ENCODE peak calls at places on chromosomes 3 and 15, in six cellular contexts. F is IMR-90, P is trophoblast cell, S is mesenchymal stem cell, D is neuronal stem cell, O is H1. A is an unnamed sample.

GRCh38 chr3:136842294-136842693 is 19.7 kb upstream of the NCK1 start:
- DNase-seq in O (no peak), D (no peak), S (no peak), F (no peak), P (no peak), A (peak; percentile 31)

GRCh38 chr3:58008140-58009025 is at the start of gene FLNB:
- DNase-seq in D (peak; percentile 68), P (peak; percentile 86), S (peak; percentile 71), F (peak; percentile 54), O (no peak), A (peak; percentile 86)

GRCh38 chr3:85342915-85343314 is 384.1 kb downstream of the CADM2 start:
- DNase-seq in S (no peak), D (peak; percentile 11), F (no peak), P (peak; percentile 34), O (no peak), A (no peak)

GRCh38 chr3:66830301-66830700 is 167.8 kb upstream of the KBTBD8 start:
- DNase-seq in D (no peak), P (no peak), O (no peak), F (no peak), S (no peak), A (no peak)

GRCh38 chr3:52006017-52006819 is 10.5 kb upstream of the RPL29 start:
- DNase-seq in D (no peak), S (no peak), P (no peak), F (no peak), O (no peak), A (no peak)

GRCh38 chr15:79091204-79091867 is 756 bp upstream of the RASGRF1 start:
- DNase-seq in S (peak; percentile 16), P (peak; percentile 75), O (no peak), D (peak; percentile 29), F (peak; percentile 6), A (peak; percentile 35)

GRCh38 chr3:11523793-11524160 is 119.9 kb downstream of the VGLL4 start:
- DNase-seq in P (peak; percentile 58), F (no peak), S (no peak), O (no peak), D (no peak), A (no peak)

GRCh38 chr15:92385096-92385495 is 8.6 kb upstream of the ST8SIA2 start:
- DNase-seq in F (peak; percentile 1), D (no peak), O (no peak), P (peak; percentile 71), S (peak; percentile 40), A (no peak)

GRCh38 chr3:172323894-172324590 is 124.2 kb downstream of the GHSR start:
- DNase-seq in P (peak; percentile 57), O (no peak), F (peak; percentile 62), S (peak; percentile 81), D (no peak), A (no peak)

GRCh38 chr15:83067638-83067962 is 548 bp upstream of the BTBD1 start:
- DNase-seq in O (no peak), S (no peak), F (no peak), P (no peak), D (peak; percentile 4), A (no peak)

GRCh38 chr3:189941125-189941524 is 179.6 kb downstream of the P3H2 start:
- DNase-seq in O (no peak), P (peak; percentile 14), D (no peak), F (no peak), S (no peak), A (no peak)

GRCh38 chr3:149702691-149703426 is 45.0 kb upstream of the WWTR1 start:
- DNase-seq in F (peak; percentile 97), P (no peak), D (no peak), O (no peak), S (peak; percentile 87), A (no peak)

GRCh38 chr15:43748376-43748775 is 2.1 kb downstream of the PDIA3 start:
- DNase-seq in F (peak; percentile 24), S (peak; percentile 12), D (no peak), O (no peak), P (no peak), A (no peak)

GRCh38 chr15:69055251-69055650 is 40.8 kb downstream of the NOX5 start:
- DNase-seq in F (no peak), D (no peak), P (no peak), O (no peak), S (no peak), A (no peak)

GRCh38 chr3:155766206-155766605 is 21.3 kb upstream of the PLCH1 start:
- DNase-seq in F (peak; percentile 73), S (peak; percentile 41), D (no peak), O (no peak), P (no peak), A (no peak)

GRCh38 chr3:111073186-111073585 is 1.6 kb downstream of the NECTIN3 start:
- DNase-seq in P (no peak), F (peak; percentile 74), D (no peak), S (peak; percentile 55), O (no peak), A (no peak)

GRCh38 chr3:136070334-136070733 is 104.8 kb downstream of the PPP2R3A start:
- DNase-seq in O (no peak), P (peak; percentile 81), S (peak; percentile 44), F (peak; percentile 92), D (no peak), A (no peak)

GRCh38 chr3:45182915-45183881 is 37.0 kb upstream of the CDCP1 start:
- DNase-seq in S (peak; percentile 68), O (no peak), P (peak; percentile 64), D (no peak), F (peak; percentile 54), A (peak; percentile 63)

GRCh38 chr3:189833996-189834395 is 202.8 kb downstream of the TP63 start:
- DNase-seq in S (no peak), O (no peak), P (peak; percentile 53), D (no peak), F (no peak), A (no peak)

GRCh38 chr3:179015551-179016020 is 56.0 kb downstream of the ZMAT3 start:
- DNase-seq in D (peak; percentile 68), P (peak; percentile 97), F (peak; percentile 83), O (peak; percentile 23), S (peak; percentile 85), A (no peak)

GRCh38 chr3:159929181-159929893 is 59.3 kb upstream of the IL12A start:
- DNase-seq in D (no peak), P (peak; percentile 61), O (no peak), S (peak; percentile 91), F (peak; percentile 87), A (no peak)

GRCh38 chr3:95172549-95172948 is 1109.7 kb downstream of the NSUN3 start:
- DNase-seq in F (no peak), O (no peak), D (no peak), P (no peak), S (no peak), A (no peak)

GRCh38 chr15:29852201-29852600 is 29.9 kb upstream of the TJP1 start:
- DNase-seq in F (no peak), S (no peak), O (no peak), D (no peak), P (peak; percentile 39), A (no peak)

GRCh38 chr3:179565496-179565895 is 2.8 kb downstream of the ACTL6A start:
- DNase-seq in D (no peak), F (no peak), S (no peak), O (no peak), P (no peak), A (no peak)

GRCh38 chr3:69698728-69699127 is 40.5 kb upstream of the MITF start:
- DNase-seq in S (no peak), D (no peak), O (no peak), F (peak; percentile 44), P (no peak), A (no peak)

GRCh38 chr3:134066539-134067310 is 37.0 kb upstream of the SLCO2A1 start:
- DNase-seq in S (no peak), D (no peak), O (no peak), F (no peak), P (peak; percentile 34), A (no peak)

GRCh38 chr3:136818191-136818850 is 605 bp upstream of the SLC35G2 start:
- DNase-seq in O (no peak), D (peak; percentile 5), P (no peak), F (peak; percentile 92), S (peak; percentile 83), A (peak; percentile 88)

GRCh38 chr3:140292154-140292553 is 357.2 kb downstream of the CLSTN2 start:
- DNase-seq in P (no peak), D (no peak), S (no peak), F (no peak), O (no peak), A (no peak)

GRCh38 chr3:3923619-3924018 is 124.4 kb downstream of the LRRN1 start:
- DNase-seq in O (no peak), P (no peak), D (no peak), S (no peak), F (no peak), A (no peak)

DNA sequence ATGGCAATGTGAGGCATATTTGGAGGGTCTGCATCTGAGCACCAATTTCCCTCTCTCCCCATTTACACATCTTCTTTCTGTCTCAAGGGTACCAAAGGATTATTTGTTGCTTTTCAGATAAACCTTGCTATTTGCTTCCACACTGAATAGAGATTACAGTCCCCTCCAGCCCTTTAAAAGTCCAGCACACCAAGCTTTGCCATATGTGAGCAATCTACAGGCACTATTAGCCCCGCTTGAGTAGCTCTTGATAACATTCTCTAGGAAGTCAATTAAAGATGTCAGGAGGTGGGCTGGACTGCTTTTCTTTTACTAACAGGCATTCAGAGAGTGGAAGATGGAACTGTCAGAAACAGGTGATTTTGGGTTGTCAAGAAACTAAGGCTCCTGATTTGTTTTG is 417.0 kb downstream of the ROBO2 start:
- DNase-seq in S (no peak), P (no peak), D (peak; percentile 20), O (no peak), F (no peak), A (no peak)
- H3K14ac ChIP-seq in S (no peak overlapping the region), P (no peak overlapping the region), D (no peak overlapping the region), O (no peak overlapping the region), F (no peak overlapping the region), A (no peak overlapping the region)

GRCh38 chr15:55094152-55094551 is 102.6 kb downstream of the RSL24D1 start:
- DNase-seq in P (no peak), F (no peak), D (no peak), O (no peak), S (no peak), A (no peak)
- H3K14ac ChIP-seq in P (no peak overlapping the region), F (no peak overlapping the region), D (no peak overlapping the region), O (no peak overlapping the region), S (no peak overlapping the region), A (no peak overlapping the region)

GRCh38 chr3:168006584-168006983 is 89.1 kb downstream of the GOLIM4 start:
- DNase-seq in O (no peak), D (no peak), P (no peak), F (no peak), S (no peak), A (no peak)
- H3K14ac ChIP-seq in O (no peak overlapping the region), D (no peak overlapping the region), P (no peak overlapping the region), F (no peak overlapping the region), S (no peak overlapping the region), A (no peak overlapping the region)

GRCh38 chr15:66833372-66833771 is 131.3 kb downstream of the SMAD6 start:
- DNase-seq in F (no peak), O (no peak), P (peak; percentile 43), D (no peak), S (no peak), A (no peak)

GRCh38 chr15:66831289-66831688 is 129.3 kb downstream of the SMAD6 start:
- DNase-seq in F (no peak), D (no peak), P (no peak), O (no peak), S (no peak), A (no peak)

GRCh38 chr15:66832679-66833078 is 130.6 kb downstream of the SMAD6 start:
- DNase-seq in F (peak; percentile 56), O (no peak), P (peak; percentile 19), D (no peak), S (peak; percentile 47), A (no peak)

GRCh38 chr15:66830358-66830757 is 128.3 kb downstream of the SMAD6 start:
- DNase-seq in O (no peak), D (no peak), F (peak; percentile 72), S (peak; percentile 53), P (peak; percentile 74), A (no peak)

GRCh38 chr15:66831801-66832390 is 129.9 kb downstream of the SMAD6 start:
- DNase-seq in F (no peak), S (no peak), D (no peak), O (no peak), P (no peak), A (no peak)
- H3K14ac ChIP-seq in F (peak overlapping the region; percentile 63), S (no peak overlapping the region), D (no peak overlapping the region), O (no peak overlapping the region), P (peak overlapping the region; percentile 77), A (no peak overlapping the region)